ENCODE peak calls at places on chromosomes 3 and 15, in four cellular contexts. Y is ovary, M is HAP-1, L is right lobe of liver. T is an unnamed sample.

GRCh38 chr3:2156244-2156847 is 57.7 kb downstream of the CNTN4 start:
- DNase-seq in Y (no peak), M (peak; percentile 15), L (no peak), T (peak; percentile 67)

GRCh38 chr3:43161684-43162512 is 56.0 kb upstream of the POMGNT2 start:
- DNase-seq in Y (no peak), M (peak; percentile 25), L (no peak), T (peak; percentile 76)

GRCh38 chr15:39034816-39035215 is 470.2 kb upstream of the RASGRP1 start:
- DNase-seq in Y (no peak), M (no peak), L (no peak), T (no peak)

GRCh38 chr3:13837751-13838150 is 42.1 kb downstream of the WNT7A start:
- DNase-seq in Y (no peak), M (no peak), L (no peak), T (no peak)

GRCh38 chr3:134312072-134312872 is 61.6 kb upstream of the RYK start:
- DNase-seq in Y (no peak), M (no peak), L (peak; percentile 72), T (peak; percentile 75)

GRCh38 chr3:73502609-73503560 is 121.9 kb downstream of the PDZRN3 start:
- DNase-seq in Y (peak; percentile 85), M (peak; percentile 79), L (peak; percentile 52), T (peak; percentile 86)

GRCh38 chr15:94238539-94239118 is 7.3 kb downstream of the MCTP2 start:
- DNase-seq in Y (no peak), M (no peak), L (no peak), T (no peak)

GRCh38 chr3:147924755-147925154 is 515.6 kb downstream of the ZIC1 start:
- DNase-seq in Y (no peak), M (no peak), L (no peak), T (no peak)

GRCh38 chr15:78620021-78620838 is 566 bp downstream of the CHRNA3 start:
- DNase-seq in Y (no peak), M (peak; percentile 43), L (no peak), T (peak; percentile 15)

GRCh38 chr3:174197416-174197815 is 661.7 kb upstream of the NAALADL2 start:
- DNase-seq in Y (no peak), M (no peak), L (no peak), T (no peak)

GRCh38 chr3:110868106-110868505 is 203.5 kb upstream of the NECTIN3 start:
- DNase-seq in Y (no peak), M (no peak), L (no peak), T (no peak)

GRCh38 chr15:79282371-79283251 is at the start of gene ANKRD34C:
- DNase-seq in Y (no peak), M (no peak), L (no peak), T (no peak)

GRCh38 chr15:78421241-78421994 is 16.6 kb upstream of the IREB2 start:
- DNase-seq in Y (no peak), M (no peak), L (no peak), T (no peak)

GRCh38 chr3:141076821-141077571 is 25.8 kb downstream of the SPSB4 start:
- DNase-seq in Y (peak; percentile 45), M (peak; percentile 55), L (peak; percentile 47), T (peak; percentile 48)

GRCh38 chr3:109257269-109257668 is 59.0 kb downstream of the DPPA2 start:
- DNase-seq in Y (no peak), M (no peak), L (no peak), T (no peak)

GRCh38 chr3:186382217-186382885 is 20.3 kb upstream of the DGKG start:
- DNase-seq in Y (no peak), M (no peak), L (no peak), T (no peak)

GRCh38 chr3:194736277-194736895 is 50.7 kb downstream of the FAM43A start:
- DNase-seq in Y (no peak), M (no peak), L (no peak), T (no peak)

GRCh38 chr3:141485578-141486415 is 1.0 kb upstream of the RASA2 start:
- DNase-seq in Y (no peak), M (no peak), L (no peak), T (no peak)

GRCh38 chr3:126524429-126524988 is 554 bp downstream of the CHST13 start:
- DNase-seq in Y (no peak), M (no peak), L (peak; percentile 60), T (no peak)

GRCh38 chr15:67548862-67549651 is 6.6 kb downstream of the MAP2K5 start:
- DNase-seq in Y (no peak), M (peak; percentile 100), L (no peak), T (peak; percentile 57)

GRCh38 chr3:156519758-156520162 is 35.2 kb downstream of the SSR3 start:
- DNase-seq in Y (no peak), M (no peak), L (no peak), T (no peak)

GRCh38 chr15:49227602-49228001 is 57.6 kb downstream of the GALK2 start:
- DNase-seq in Y (no peak), M (no peak), L (no peak), T (no peak)

GRCh38 chr3:154904328-154904727 is 175.8 kb upstream of the MME start:
- DNase-seq in Y (no peak), M (peak; percentile 42), L (no peak), T (peak; percentile 38)

GRCh38 chr15:34223904-34224596 is 766 bp upstream of the EMC4 start:
- DNase-seq in Y (no peak), M (peak; percentile 30), L (no peak), T (no peak)

GRCh38 chr3:179765396-179765795 is 112.6 kb downstream of the USP13 start:
- DNase-seq in Y (no peak), M (no peak), L (no peak), T (no peak)

GRCh38 chr3:144557515-144557914 is 585.9 kb downstream of the DIPK2A start:
- DNase-seq in Y (no peak), M (no peak), L (no peak), T (no peak)

GRCh38 chr3:14849831-14850230 is 31.1 kb downstream of the FGD5 start:
- DNase-seq in Y (no peak), M (no peak), L (no peak), T (no peak)

GRCh38 chr15:68017221-68017620 is 36.9 kb upstream of the PIAS1 start:
- DNase-seq in Y (no peak), M (no peak), L (no peak), T (no peak)

GRCh38 chr3:66938338-66938963 is 59.7 kb upstream of the KBTBD8 start:
- DNase-seq in Y (no peak), M (peak; percentile 78), L (no peak), T (peak; percentile 83)

GRCh38 chr15:68364660-68365035 is 67.3 kb downstream of the ITGA11 start:
- DNase-seq in Y (no peak), M (no peak), L (no peak), T (no peak)

GRCh38 chr15:45795487-45796069 is 160.7 kb downstream of the SQOR start:
- DNase-seq in Y (no peak), M (peak; percentile 24), L (no peak), T (peak; percentile 60)

GRCh38 chr3:131353946-131354345 is 27.6 kb upstream of the NUDT16 start:
- DNase-seq in Y (no peak), M (no peak), L (no peak), T (no peak)

GRCh38 chr15:71434774-71435173 is 319.5 kb downstream of the THSD4 start:
- DNase-seq in Y (no peak), M (no peak), L (no peak), T (no peak)

GRCh38 chr3:186258968-186259367 is 103.1 kb downstream of the DGKG start:
- DNase-seq in Y (no peak), M (no peak), L (no peak), T (peak; percentile 55)

GRCh38 chr3:7146529-7146928 is 285.6 kb downstream of the GRM7 start:
- DNase-seq in Y (no peak), M (no peak), L (no peak), T (no peak)

GRCh38 chr3:7144696-7145308 is 283.9 kb downstream of the GRM7 start:
- DNase-seq in Y (no peak), M (peak; percentile 5), L (no peak), T (peak; percentile 0)
- H3K9me3 ChIP-seq in Y (no peaks in the 10 kb centered on the region), M (no peaks in the 10 kb centered on the region), L (no peaks in the 10 kb centered on the region), T (no peaks in the 10 kb centered on the region)

GRCh38 chr3:5663604-5664003 is 476.1 kb downstream of the EDEM1 start:
- DNase-seq in Y (no peak), M (no peak), L (no peak), T (no peak)
- H3K9me3 ChIP-seq in Y (no peaks in the 10 kb centered on the region), M (no peaks in the 10 kb centered on the region), L (no peaks in the 10 kb centered on the region), T (no peaks in the 10 kb centered on the region)

DNA sequence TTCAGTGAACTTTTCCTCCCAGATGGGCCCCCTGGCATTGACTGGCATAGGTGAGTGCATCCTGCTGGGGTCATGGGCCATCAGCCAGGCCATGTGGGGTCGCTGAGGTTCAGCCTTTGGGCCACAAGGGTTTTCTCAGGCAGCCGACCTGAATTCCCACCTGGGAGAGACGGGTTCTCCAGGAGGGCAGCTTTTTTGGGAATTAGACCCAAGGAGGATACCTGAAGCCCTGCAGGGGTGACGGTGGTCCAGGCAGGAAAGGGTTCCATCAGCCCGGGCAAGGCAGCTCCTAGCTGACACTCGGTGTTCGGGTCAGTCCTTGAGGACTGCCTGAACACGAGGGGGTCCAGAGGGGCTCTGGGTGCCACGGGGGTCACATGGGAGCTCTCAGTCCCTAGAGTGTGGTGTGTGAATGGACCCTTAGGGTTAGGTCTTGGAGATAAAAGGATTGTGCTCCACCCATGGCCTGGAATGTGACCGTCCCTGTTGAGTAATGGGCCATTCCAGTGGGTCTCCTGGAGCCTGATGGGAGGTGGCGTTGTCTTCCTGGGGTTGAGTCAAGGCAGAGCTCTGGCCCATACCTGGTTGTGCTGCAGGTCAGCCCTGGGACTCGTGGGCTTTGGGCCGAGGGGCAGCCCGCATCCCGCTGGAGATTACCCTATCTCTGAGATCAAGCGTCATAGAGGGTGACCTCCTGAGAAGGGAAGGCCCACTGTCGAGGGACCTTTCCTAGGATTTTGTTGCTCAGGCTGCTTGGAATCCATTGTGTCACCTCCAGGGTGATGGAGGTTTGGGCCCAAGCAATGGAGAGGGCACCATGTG is 192.8 kb downstream of the UBE3A start:
- DNase-seq in Y (peak; percentile 9), M (no peak), L (no peak), T (no peak)
- H3K9me3 ChIP-seq in Y (no peaks in the 10 kb centered on the region), M (peaks cover 3% of the 10 kb centered on the region), L (no peaks in the 10 kb centered on the region), T (no peaks in the 10 kb centered on the region)

GRCh38 chr15:25208735-25209134 is 230.1 kb downstream of the UBE3A start:
- DNase-seq in Y (no peak), M (no peak), L (no peak), T (no peak)
- H3K9me3 ChIP-seq in Y (no peaks in the 10 kb centered on the region), M (no peaks in the 10 kb centered on the region), L (no peaks in the 10 kb centered on the region), T (no peaks in the 10 kb centered on the region)

GRCh38 chr3:177771780-177772179 is 574.5 kb upstream of the TBL1XR1 start:
- DNase-seq in Y (no peak), M (no peak), L (no peak), T (no peak)
- H3K9me3 ChIP-seq in Y (no peaks in the 10 kb centered on the region), M (no peaks in the 10 kb centered on the region), L (no peaks in the 10 kb centered on the region), T (no peaks in the 10 kb centered on the region)

DNA sequence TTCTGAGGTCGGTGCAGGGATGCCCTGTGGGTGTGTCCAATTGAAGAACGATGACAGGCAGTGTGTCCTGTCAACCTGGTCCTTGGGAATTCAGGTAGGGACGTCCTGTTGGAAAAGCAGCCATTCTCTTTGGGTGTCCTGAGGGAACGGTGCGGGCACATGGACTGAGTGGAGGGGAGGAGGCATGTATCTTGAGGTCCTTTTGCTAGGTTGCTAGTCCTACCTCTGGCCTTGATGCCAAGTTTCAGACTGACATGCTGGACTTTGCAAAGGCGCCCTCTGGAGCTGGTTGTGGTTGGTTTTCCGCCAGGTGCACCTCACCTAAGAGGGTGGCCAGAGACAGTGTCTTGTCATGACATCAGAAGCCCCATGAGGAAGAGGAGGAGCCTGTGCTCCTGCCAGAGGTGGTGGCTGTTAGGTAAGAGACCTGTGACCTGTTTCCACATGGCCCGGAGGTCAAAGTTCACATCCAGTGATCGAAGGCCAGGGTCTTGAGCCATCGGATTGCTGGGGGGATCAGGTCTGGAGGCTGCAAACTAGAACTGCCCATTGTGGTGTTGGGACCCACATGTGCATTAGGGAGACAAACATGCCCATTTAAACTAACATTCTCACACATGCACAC is 106.3 kb downstream of the SNRPN start:
- DNase-seq in Y (no peak), M (no peak), L (no peak), T (no peak)
- H3K9me3 ChIP-seq in Y (peaks cover 66% of the 10 kb centered on the region), M (peaks cover 7% of the 10 kb centered on the region), L (peaks cover 77% of the 10 kb centered on the region), T (peaks cover 20% of the 10 kb centered on the region)

GRCh38 chr3:47515100-47515499 is 1.6 kb upstream of the ELP6 start:
- DNase-seq in Y (no peak), M (no peak), L (no peak), T (no peak)
- H3K9me3 ChIP-seq in Y (no peaks in the 10 kb centered on the region), M (no peaks in the 10 kb centered on the region), L (no peaks in the 10 kb centered on the region), T (no peaks in the 10 kb centered on the region)